ENCODE peak calls at places on chromosome 6, in ten cellular contexts. B, A, V, J, U, O, N, P, H and S are unnamed samples.

GRCh38 chr6:84546427-84546914 is 217.9 kb downstream of the TBX18 start:
- DNase-seq in B (no peak), A (no peak), V (no peak), J (no peak), U (no peak), O (peak), N (peak), P (peak), H (no peak), S (no peak)

GRCh38 chr6:140436023-140436811 is 1061.8 kb upstream of the CITED2 start:
- DNase-seq in B (no peak), A (no peak), V (no peak), J (no peak), U (no peak), O (peak), N (peak), P (peak), H (no peak), S (no peak)

GRCh38 chr6:120875900-120876299 is 458.4 kb downstream of the TBC1D32 start:
- DNase-seq in B (no peak), A (no peak), V (no peak), J (no peak), U (no peak), O (no peak), N (no peak), P (no peak), H (no peak), S (peak)

GRCh38 chr6:154071236-154071635 is 32.2 kb downstream of the OPRM1 start:
- DNase-seq in B (no peak), A (no peak), V (no peak), J (no peak), U (no peak), O (no peak), N (no peak), P (no peak), H (no peak), S (no peak)

GRCh38 chr6:167907837-167908681 is 81.3 kb downstream of the AFDN start:
- DNase-seq in B (no peak), A (no peak), V (no peak), J (no peak), U (no peak), O (peak), N (no peak), P (peak), H (peak), S (no peak)

GRCh38 chr6:124688369-124688768 is 273.9 kb upstream of the RNF217 start:
- DNase-seq in B (no peak), A (no peak), V (no peak), J (no peak), U (no peak), O (no peak), N (no peak), P (no peak), H (no peak), S (no peak)

GRCh38 chr6:142728367-142728766 is 216.6 kb downstream of the HIVEP2 start:
- DNase-seq in B (no peak), A (no peak), V (no peak), J (no peak), U (no peak), O (no peak), N (no peak), P (peak), H (no peak), S (no peak)

GRCh38 chr6:147170269-147170668 is 33.9 kb upstream of the STXBP5 start:
- DNase-seq in B (no peak), A (no peak), V (no peak), J (no peak), U (no peak), O (peak), N (peak), P (peak), H (no peak), S (no peak)

GRCh38 chr6:164563866-164564265 is 745.5 kb downstream of the C6orf118 start:
- DNase-seq in B (no peak), A (no peak), V (no peak), J (no peak), U (no peak), O (no peak), N (no peak), P (no peak), H (no peak), S (no peak)

GRCh38 chr6:137488736-137489409 is 5.3 kb downstream of the OLIG3 start:
- DNase-seq in B (no peak), A (no peak), V (no peak), J (no peak), U (no peak), O (no peak), N (no peak), P (no peak), H (no peak), S (no peak)

GRCh38 chr6:147507162-147508072 is 1.1 kb upstream of the SAMD5 start:
- DNase-seq in B (no peak), A (no peak), V (no peak), J (no peak), U (no peak), O (peak), N (peak), P (peak), H (peak), S (no peak)

GRCh38 chr6:67369679-67370078 is 1265.4 kb upstream of the ADGRB3 start:
- DNase-seq in B (no peak), A (no peak), V (no peak), J (no peak), U (no peak), O (no peak), N (no peak), P (no peak), H (no peak), S (no peak)

GRCh38 chr6:7085911-7086310 is 21.9 kb upstream of the RREB1 start:
- DNase-seq in B (no peak), A (no peak), V (peak), J (peak), U (no peak), O (peak), N (peak), P (no peak), H (no peak), S (no peak)

GRCh38 chr6:12476484-12476883 is 186.3 kb downstream of the EDN1 start:
- DNase-seq in B (no peak), A (no peak), V (no peak), J (no peak), U (no peak), O (no peak), N (no peak), P (peak), H (no peak), S (no peak)

GRCh38 chr6:77341058-77341986 is 122.0 kb downstream of the HTR1B start:
- DNase-seq in B (no peak), A (no peak), V (no peak), J (no peak), U (no peak), O (no peak), N (no peak), P (peak), H (no peak), S (no peak)